ENCODE peak calls at places on chromosomes 12 and 14, in six cellular contexts. One of them, this sample, is unnamed.

GRCh38 chr14:32306549-32306948 is 22.5 kb upstream of the AKAP6 start:
- DNase-seq in psoas muscle: no peak
- DNase-seq in tibial nerve: no peak
- DNase-seq in breast epithelium: no peak
- DNase-seq in choroid plexus epithelial cell: peak
- DNase-seq in uterus: no peak
- DNase-seq in this sample: no peak

GRCh38 chr12:11717533-11717961 is 68.1 kb downstream of the ETV6 start:
- DNase-seq in psoas muscle: no peak
- DNase-seq in tibial nerve: no peak
- DNase-seq in breast epithelium: no peak
- DNase-seq in choroid plexus epithelial cell: peak
- DNase-seq in uterus: no peak
- DNase-seq in this sample: no peak

GRCh38 chr12:63897931-63898330 is 53.4 kb downstream of the SRGAP1 start:
- DNase-seq in psoas muscle: no peak
- DNase-seq in tibial nerve: no peak
- DNase-seq in breast epithelium: no peak
- DNase-seq in choroid plexus epithelial cell: peak
- DNase-seq in uterus: no peak
- DNase-seq in this sample: peak

GRCh38 chr12:118781692-118782091 is 199.6 kb upstream of the SRRM4 start:
- DNase-seq in psoas muscle: no peak
- DNase-seq in tibial nerve: no peak
- DNase-seq in breast epithelium: no peak
- DNase-seq in choroid plexus epithelial cell: no peak
- DNase-seq in uterus: no peak
- DNase-seq in this sample: no peak

GRCh38 chr12:104457746-104458644 is 1.2 kb downstream of the CHST11 start:
- DNase-seq in psoas muscle: peak
- DNase-seq in tibial nerve: no peak
- DNase-seq in breast epithelium: no peak
- DNase-seq in choroid plexus epithelial cell: no peak
- DNase-seq in uterus: peak
- DNase-seq in this sample: peak

GRCh38 chr12:111578276-111578970 is 20.7 kb downstream of the ATXN2 start:
- DNase-seq in psoas muscle: no peak
- DNase-seq in tibial nerve: no peak
- DNase-seq in breast epithelium: no peak
- DNase-seq in choroid plexus epithelial cell: peak
- DNase-seq in uterus: no peak
- DNase-seq in this sample: peak

GRCh38 chr12:26704684-26705475 is 128.1 kb downstream of the ITPR2 start:
- DNase-seq in psoas muscle: no peak
- DNase-seq in tibial nerve: no peak
- DNase-seq in breast epithelium: no peak
- DNase-seq in choroid plexus epithelial cell: peak
- DNase-seq in uterus: no peak
- DNase-seq in this sample: peak

GRCh38 chr12:88781909-88782308 is 201.6 kb upstream of the KITLG start:
- DNase-seq in psoas muscle: no peak
- DNase-seq in tibial nerve: no peak
- DNase-seq in breast epithelium: no peak
- DNase-seq in choroid plexus epithelial cell: peak
- DNase-seq in uterus: no peak
- DNase-seq in this sample: peak

GRCh38 chr12:51889216-51890134 is 1.6 kb downstream of the ANKRD33 start:
- DNase-seq in psoas muscle: no peak
- DNase-seq in tibial nerve: no peak
- DNase-seq in breast epithelium: no peak
- DNase-seq in choroid plexus epithelial cell: no peak
- DNase-seq in uterus: no peak
- DNase-seq in this sample: no peak

DNA sequence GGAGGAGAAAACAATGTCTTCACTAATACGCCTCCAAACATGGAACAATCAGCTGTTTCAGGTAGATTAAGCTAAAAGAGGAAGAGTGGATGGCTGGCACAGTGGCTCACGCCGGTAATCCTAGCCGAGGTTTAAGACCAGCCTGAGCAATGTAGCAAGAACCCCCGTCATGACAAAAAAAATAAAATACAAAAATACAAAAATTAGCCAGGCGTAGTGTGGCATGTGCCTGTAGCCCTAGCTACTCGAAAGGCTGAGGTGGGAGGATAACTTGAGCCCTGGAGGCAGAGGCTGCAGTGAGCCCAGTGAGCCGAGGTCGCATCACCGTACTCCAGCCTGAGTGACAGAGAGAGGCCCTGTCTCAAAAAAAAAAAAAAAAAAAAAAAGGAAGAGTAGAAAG is 1.2 kb upstream of the MED13L start:
- DNase-seq in psoas muscle: no peak
- DNase-seq in tibial nerve: no peak
- DNase-seq in breast epithelium: no peak
- DNase-seq in choroid plexus epithelial cell: no peak
- DNase-seq in uterus: no peak
- DNase-seq in this sample: no peak
- H3K4me3 ChIP-seq in psoas muscle: no peak
- H3K4me3 ChIP-seq in tibial nerve: no peak
- H3K4me3 ChIP-seq in breast epithelium: no peak
- H3K4me3 ChIP-seq in choroid plexus epithelial cell: no peak
- H3K4me3 ChIP-seq in uterus: no peak
- H3K4me3 ChIP-seq in this sample: no peak

DNA sequence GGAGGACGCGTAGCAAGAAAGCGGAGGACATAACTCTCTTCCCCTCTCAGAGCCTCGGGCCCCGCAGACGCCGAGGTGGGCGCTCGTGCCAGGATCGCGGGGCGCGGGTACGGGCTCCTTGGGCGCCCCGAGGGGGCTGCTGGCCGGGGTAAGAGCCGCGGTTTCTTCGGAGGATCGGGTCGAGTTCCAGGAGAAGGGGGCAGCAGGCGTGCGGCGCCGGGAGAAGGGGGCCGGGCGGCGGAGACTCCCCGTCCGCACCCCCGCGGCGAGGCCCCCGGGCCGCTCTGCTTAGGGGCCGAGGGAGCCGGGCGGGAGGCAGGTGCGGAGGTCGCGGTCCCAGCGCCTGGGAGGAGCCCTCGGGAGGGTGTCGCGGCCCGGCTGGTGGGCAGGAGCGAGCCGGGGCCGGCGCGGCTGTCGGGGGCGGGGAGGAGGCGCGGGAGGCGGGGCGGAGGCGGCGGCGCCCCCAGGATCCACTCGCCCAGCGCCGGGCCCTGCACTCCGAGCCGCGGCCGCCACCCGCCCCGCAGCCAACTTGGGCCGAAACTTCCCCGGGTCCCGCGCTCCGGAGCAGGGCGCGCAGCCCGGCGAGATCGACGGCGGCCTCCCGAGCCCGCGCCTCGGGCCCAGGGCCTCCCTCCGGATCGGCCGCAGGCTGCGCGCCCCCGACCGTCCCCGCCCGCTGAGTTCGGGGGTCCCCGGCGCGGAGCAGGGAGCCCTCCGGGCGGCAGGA is 64.4 kb downstream of the FBXL14 start:
- DNase-seq in psoas muscle: peak
- DNase-seq in tibial nerve: no peak
- DNase-seq in breast epithelium: no peak
- DNase-seq in choroid plexus epithelial cell: no peak
- DNase-seq in uterus: no peak
- DNase-seq in this sample: no peak
- H3K4me3 ChIP-seq in psoas muscle: peak
- H3K4me3 ChIP-seq in tibial nerve: peak
- H3K4me3 ChIP-seq in breast epithelium: peak
- H3K4me3 ChIP-seq in choroid plexus epithelial cell: peak
- H3K4me3 ChIP-seq in uterus: peak
- H3K4me3 ChIP-seq in this sample: peak

GRCh38 chr14:75979071-75979571 is 2.7 kb downstream of the TGFB3 start:
- DNase-seq in psoas muscle: no peak
- DNase-seq in tibial nerve: no peak
- DNase-seq in breast epithelium: no peak
- DNase-seq in choroid plexus epithelial cell: peak
- DNase-seq in uterus: peak
- DNase-seq in this sample: peak
- H3K4me3 ChIP-seq in psoas muscle: peak
- H3K4me3 ChIP-seq in tibial nerve: peak
- H3K4me3 ChIP-seq in breast epithelium: peak
- H3K4me3 ChIP-seq in choroid plexus epithelial cell: peak
- H3K4me3 ChIP-seq in uterus: peak
- H3K4me3 ChIP-seq in this sample: peak

GRCh38 chr12:55705802-55706402 is 1.8 kb downstream of the ITGA7 start:
- DNase-seq in psoas muscle: peak
- DNase-seq in tibial nerve: no peak
- DNase-seq in breast epithelium: no peak
- DNase-seq in choroid plexus epithelial cell: no peak
- DNase-seq in uterus: no peak
- DNase-seq in this sample: no peak
- H3K4me3 ChIP-seq in psoas muscle: peak
- H3K4me3 ChIP-seq in tibial nerve: peak
- H3K4me3 ChIP-seq in breast epithelium: peak
- H3K4me3 ChIP-seq in choroid plexus epithelial cell: no peak
- H3K4me3 ChIP-seq in uterus: no peak
- H3K4me3 ChIP-seq in this sample: peak

DNA sequence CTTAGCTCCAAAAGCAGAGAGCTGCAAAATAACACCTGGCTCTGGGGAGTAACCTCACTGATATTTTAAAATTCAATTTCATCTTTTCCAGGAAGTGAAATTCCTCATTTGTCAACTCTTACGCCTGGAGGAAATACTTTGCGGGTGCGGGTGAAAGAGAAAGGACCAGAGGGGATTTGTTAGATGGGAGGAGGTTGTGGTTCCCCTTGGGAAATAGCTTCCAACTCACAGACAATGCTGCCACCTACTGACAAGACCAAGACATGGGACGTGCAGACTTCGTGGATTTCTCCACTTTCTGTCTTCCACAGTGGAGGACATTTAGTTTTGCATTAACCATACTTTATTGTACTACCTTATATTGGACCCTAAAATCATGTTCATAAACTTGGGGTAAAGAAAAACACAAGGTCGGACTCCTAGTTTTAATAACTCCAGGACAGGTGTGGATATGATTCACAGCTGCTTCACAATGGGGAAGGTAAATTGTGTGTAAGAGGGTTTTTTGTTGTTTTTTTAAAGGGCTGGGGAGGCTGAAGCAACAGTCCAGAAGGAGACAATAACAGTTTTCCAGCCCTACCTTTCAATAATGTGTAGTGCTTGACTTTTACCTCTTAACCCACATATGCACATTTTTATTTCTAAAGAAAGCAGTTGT is 10.8 kb downstream of the FBXL14 start:
- DNase-seq in psoas muscle: peak
- DNase-seq in tibial nerve: peak
- DNase-seq in breast epithelium: peak
- DNase-seq in choroid plexus epithelial cell: peak
- DNase-seq in uterus: peak
- DNase-seq in this sample: peak
- H3K4me3 ChIP-seq in psoas muscle: peak
- H3K4me3 ChIP-seq in tibial nerve: no peak
- H3K4me3 ChIP-seq in breast epithelium: no peak
- H3K4me3 ChIP-seq in choroid plexus epithelial cell: peak
- H3K4me3 ChIP-seq in uterus: no peak
- H3K4me3 ChIP-seq in this sample: peak

GRCh38 chr14:56816575-56817391 is 6.5 kb upstream of the OTX2 start:
- DNase-seq in psoas muscle: no peak
- DNase-seq in tibial nerve: no peak
- DNase-seq in breast epithelium: no peak
- DNase-seq in choroid plexus epithelial cell: no peak
- DNase-seq in uterus: no peak
- DNase-seq in this sample: no peak

GRCh38 chr14:56821177-56821576 is 10.9 kb upstream of the OTX2 start:
- DNase-seq in psoas muscle: no peak
- DNase-seq in tibial nerve: no peak
- DNase-seq in breast epithelium: no peak
- DNase-seq in choroid plexus epithelial cell: no peak
- DNase-seq in uterus: no peak
- DNase-seq in this sample: no peak

GRCh38 chr14:56814468-56815074 is 4.3 kb upstream of the OTX2 start:
- DNase-seq in psoas muscle: no peak
- DNase-seq in tibial nerve: no peak
- DNase-seq in breast epithelium: no peak
- DNase-seq in choroid plexus epithelial cell: no peak
- DNase-seq in uterus: no peak
- DNase-seq in this sample: no peak

GRCh38 chr14:56815301-56815700 is 5.0 kb upstream of the OTX2 start:
- DNase-seq in psoas muscle: no peak
- DNase-seq in tibial nerve: no peak
- DNase-seq in breast epithelium: no peak
- DNase-seq in choroid plexus epithelial cell: no peak
- DNase-seq in uterus: no peak
- DNase-seq in this sample: no peak

GRCh38 chr14:56817396-56817921 is 7.2 kb upstream of the OTX2 start:
- DNase-seq in psoas muscle: no peak
- DNase-seq in tibial nerve: no peak
- DNase-seq in breast epithelium: no peak
- DNase-seq in choroid plexus epithelial cell: no peak
- DNase-seq in uterus: no peak
- DNase-seq in this sample: no peak
- H3K4me3 ChIP-seq in psoas muscle: no peak
- H3K4me3 ChIP-seq in tibial nerve: no peak
- H3K4me3 ChIP-seq in breast epithelium: no peak
- H3K4me3 ChIP-seq in choroid plexus epithelial cell: no peak
- H3K4me3 ChIP-seq in uterus: no peak
- H3K4me3 ChIP-seq in this sample: no peak

GRCh38 chr14:42532194-42532593 is 925.5 kb downstream of the LRFN5 start:
- DNase-seq in psoas muscle: no peak
- DNase-seq in tibial nerve: no peak
- DNase-seq in breast epithelium: no peak
- DNase-seq in choroid plexus epithelial cell: no peak
- DNase-seq in uterus: no peak
- DNase-seq in this sample: no peak

GRCh38 chr14:42533476-42533875 is 926.8 kb downstream of the LRFN5 start:
- DNase-seq in psoas muscle: no peak
- DNase-seq in tibial nerve: no peak
- DNase-seq in breast epithelium: no peak
- DNase-seq in choroid plexus epithelial cell: no peak
- DNase-seq in uterus: no peak
- DNase-seq in this sample: no peak

DNA sequence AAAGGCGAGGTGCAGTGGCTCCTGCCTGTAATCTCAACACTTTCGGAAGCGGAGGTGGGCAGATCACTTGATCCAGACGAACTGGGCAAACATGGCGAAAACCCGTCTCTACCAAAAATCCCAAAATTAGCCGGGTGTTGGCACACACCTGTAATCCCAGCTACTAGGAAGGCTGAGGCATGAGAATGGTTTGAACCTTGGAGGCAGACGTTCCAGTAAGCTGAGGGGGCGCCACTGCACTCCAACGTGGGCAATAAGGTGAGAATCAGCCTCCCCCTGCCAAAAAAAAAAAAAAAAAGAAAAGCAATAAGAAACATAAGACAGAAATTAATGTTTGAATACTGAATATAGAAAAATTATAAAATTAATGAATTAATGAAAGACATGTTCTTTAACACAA is 928.7 kb downstream of the LRFN5 start:
- DNase-seq in psoas muscle: no peak
- DNase-seq in tibial nerve: no peak
- DNase-seq in breast epithelium: no peak
- DNase-seq in choroid plexus epithelial cell: no peak
- DNase-seq in uterus: no peak
- DNase-seq in this sample: no peak
- H3K4me3 ChIP-seq in psoas muscle: no peak
- H3K4me3 ChIP-seq in tibial nerve: no peak
- H3K4me3 ChIP-seq in breast epithelium: no peak
- H3K4me3 ChIP-seq in choroid plexus epithelial cell: no peak
- H3K4me3 ChIP-seq in uterus: no peak
- H3K4me3 ChIP-seq in this sample: no peak